ENCODE peak calls at places on chromosomes 1 and 21, in five cellular contexts. A is aorta, Q is transverse colon, D is HL-60, E is tibial nerve. N is an unnamed sample.

GRCh38 chr1:159854101-159854692 is 8.3 kb downstream of the VSIG8 start:
- DNase-seq in D (no peak), E (peak), Q (peak), A (peak), N (peak)

GRCh38 chr1:41323243-41323642 is 38.0 kb upstream of the FOXO6 start:
- DNase-seq in Q (no peak), D (no peak), E (no peak), A (no peak), N (no peak)

GRCh38 chr1:66725885-66726665 is 26.2 kb upstream of the DYNLT5 start:
- DNase-seq in Q (peak), E (peak), D (peak), A (peak), N (peak)

GRCh38 chr1:65083263-65083896 is 64.6 kb upstream of the AK4 start:
- DNase-seq in E (no peak), D (no peak), A (no peak), Q (no peak), N (no peak)

GRCh38 chr21:44887126-44887806 is 13.8 kb upstream of the PTTG1IP start:
- DNase-seq in A (peak), D (no peak), Q (no peak), E (no peak), N (no peak)

GRCh38 chr1:64323054-64323453 is 119.6 kb downstream of the UBE2U start:
- DNase-seq in A (no peak), Q (no peak), E (no peak), D (no peak), N (no peak)

GRCh38 chr1:156622581-156623297 is 3.5 kb downstream of the HAPLN2 start:
- DNase-seq in Q (no peak), A (no peak), D (no peak), E (no peak), N (no peak)

GRCh38 chr1:173867141-173867752 is 542 bp downstream of the GAS5 start:
- DNase-seq in D (no peak), Q (no peak), E (no peak), A (peak), N (no peak)

GRCh38 chr1:154962238-154962678 is 676 bp upstream of the PYGO2 start:
- DNase-seq in Q (peak), E (no peak), D (no peak), A (peak), N (no peak)

GRCh38 chr1:46186076-46186475 is 9.8 kb upstream of the P3R3URF start:
- DNase-seq in E (no peak), A (no peak), D (no peak), Q (no peak), N (no peak)

GRCh38 chr1:64093941-64094340 is 109.5 kb upstream of the UBE2U start:
- DNase-seq in A (no peak), E (no peak), D (no peak), Q (no peak), N (no peak)

GRCh38 chr21:38263493-38263892 is 6.7 kb downstream of the KCNJ15 start:
- DNase-seq in Q (no peak), A (peak), D (no peak), E (no peak), N (no peak)
- H3K4me3 ChIP-seq in Q (no peak), A (no peak), D (no peak), E (no peak), N (no peak)

DNA sequence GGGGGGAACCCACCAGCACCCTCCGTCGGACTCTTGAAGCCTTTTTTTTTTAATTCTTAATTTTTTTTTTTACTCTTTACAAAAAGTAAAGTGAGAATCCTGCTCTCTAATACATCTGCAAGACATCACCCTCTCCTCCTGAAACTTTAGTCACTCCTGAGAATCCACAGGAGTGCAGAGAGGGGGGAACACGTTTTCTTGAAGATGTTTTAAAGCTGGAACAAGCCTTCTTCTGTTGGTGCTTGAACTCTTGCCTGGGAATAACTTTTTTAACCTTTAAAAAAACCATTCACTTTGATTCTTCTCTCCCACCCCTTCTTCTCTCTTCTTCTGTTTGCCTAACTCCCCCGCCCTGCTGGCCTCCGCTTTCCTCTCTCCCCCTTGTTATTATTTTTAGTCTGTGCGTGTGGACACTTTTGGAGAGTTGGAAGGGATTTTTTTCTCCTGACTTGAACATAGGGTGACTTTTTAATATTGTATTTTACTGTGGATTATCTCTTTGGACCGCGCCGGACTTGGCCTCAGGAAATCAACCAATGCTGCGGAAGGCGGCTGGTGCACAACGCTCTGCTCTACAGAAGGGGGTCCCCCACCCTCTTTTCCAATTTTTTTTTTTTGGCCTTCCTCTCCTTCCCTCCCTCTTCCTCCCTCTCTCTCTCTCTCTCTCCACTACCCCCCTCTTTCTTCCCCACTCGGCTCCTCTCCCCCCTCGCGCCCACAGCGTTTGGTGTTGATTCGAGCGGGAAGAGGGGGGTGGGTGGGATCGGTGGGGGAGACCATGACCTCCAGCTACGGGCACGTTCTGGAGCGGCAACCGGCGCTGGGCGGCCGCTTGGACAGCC is at the start of gene PRRX1:
- DNase-seq in A (no peak), D (no peak), Q (no peak), E (no peak), N (no peak)
- H3K4me3 ChIP-seq in A (peak), D (no peak), Q (peak), E (peak), N (peak)

GRCh38 chr1:179876289-179876715 is 1.3 kb downstream of the TOR1AIP2 start:
- DNase-seq in E (no peak), D (peak), Q (peak), A (no peak), N (no peak)

GRCh38 chr1:179872558-179872957 is 5.0 kb downstream of the TOR1AIP2 start:
- DNase-seq in E (no peak), A (no peak), Q (no peak), D (no peak), N (no peak)

GRCh38 chr1:179873366-179873978 is 4.1 kb downstream of the TOR1AIP2 start:
- DNase-seq in D (no peak), E (no peak), Q (no peak), A (no peak), N (no peak)

GRCh38 chr1:179877586-179878265 is at the start of gene TOR1AIP2:
- DNase-seq in Q (peak), E (peak), D (peak), A (peak), N (peak)

GRCh38 chr1:179875606-179876288 is 1.9 kb downstream of the TOR1AIP2 start:
- DNase-seq in Q (no peak), A (no peak), D (no peak), E (no peak), N (no peak)
- H3K4me3 ChIP-seq in Q (peak), A (no peak), D (peak), E (no peak), N (no peak)

DNA sequence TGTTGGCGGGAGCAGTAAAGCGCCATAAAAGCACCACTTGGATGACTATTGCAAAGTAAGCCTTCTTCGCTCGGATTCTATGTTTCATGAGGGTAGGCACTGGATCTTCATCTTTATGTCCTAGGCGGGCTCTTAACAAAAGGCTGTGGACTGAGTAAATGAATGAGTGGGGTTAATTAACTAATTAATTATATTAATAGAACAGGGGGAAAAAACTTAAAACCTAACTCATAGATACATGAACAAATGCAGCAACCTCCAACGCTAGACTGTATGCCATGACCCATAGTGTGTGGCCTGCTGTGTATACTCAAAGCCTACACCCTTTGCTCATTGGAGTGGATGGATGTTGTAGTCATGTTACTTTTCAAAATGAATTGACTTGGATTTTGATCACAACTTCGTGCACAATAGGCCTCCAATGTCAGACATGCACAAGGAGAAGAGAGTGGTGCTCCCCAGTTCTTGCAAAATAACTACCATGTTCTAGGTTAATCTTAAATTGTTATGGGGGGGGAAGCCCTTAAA is 417 bp upstream of the GFI1 start:
- DNase-seq in D (no peak), E (no peak), Q (no peak), A (no peak), N (no peak)
- H3K4me3 ChIP-seq in D (peak), E (no peak), Q (peak), A (no peak), N (no peak)

DNA sequence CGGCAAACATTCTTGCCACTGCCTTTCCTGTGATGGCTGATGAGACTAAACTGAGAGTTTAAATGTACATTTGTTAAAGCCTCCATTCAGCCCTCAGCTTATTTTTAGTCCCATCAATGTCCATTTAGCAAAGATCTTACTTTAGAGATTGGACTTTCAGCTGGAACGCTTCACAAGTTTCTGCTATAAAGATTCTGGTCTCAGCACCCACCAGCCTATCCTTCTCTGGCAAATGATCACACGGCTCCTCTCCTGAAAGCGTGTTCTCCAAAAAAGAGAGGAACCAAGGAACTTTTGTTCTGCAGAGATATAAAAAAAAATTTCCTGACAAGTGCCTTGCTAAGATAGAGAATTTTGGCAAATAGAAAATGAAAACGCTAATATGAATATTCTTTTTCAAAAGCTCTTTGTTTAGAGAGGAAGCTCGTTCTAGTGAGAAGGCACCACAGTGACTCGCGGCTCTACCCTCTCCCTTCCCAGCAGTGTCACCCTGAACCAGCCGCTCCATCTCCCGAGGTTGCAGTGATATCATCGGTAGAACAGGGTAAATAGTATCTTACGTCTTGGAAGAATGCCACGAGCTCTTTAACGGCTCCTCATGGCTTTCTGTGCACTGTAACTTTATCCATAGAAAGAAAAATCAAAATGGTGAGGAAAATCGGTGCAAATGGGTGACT is 200.2 kb downstream of the APP start:
- DNase-seq in D (no peak), E (no peak), A (no peak), Q (no peak), N (no peak)
- H3K4me3 ChIP-seq in D (no peak), E (no peak), A (no peak), Q (no peak), N (no peak)

GRCh38 chr1:1006305-1007159 is 6.6 kb upstream of the HES4 start:
- DNase-seq in Q (peak), E (no peak), A (no peak), D (no peak), N (peak)

GRCh38 chr1:1005774-1006304 is 5.9 kb upstream of the HES4 start:
- DNase-seq in Q (no peak), D (no peak), A (no peak), E (no peak), N (no peak)

GRCh38 chr1:1003618-1004419 is 3.9 kb upstream of the HES4 start:
- DNase-seq in D (no peak), Q (no peak), E (no peak), A (no peak), N (no peak)

GRCh38 chr1:1004780-1005697 is 5.1 kb upstream of the HES4 start:
- DNase-seq in E (no peak), A (no peak), Q (peak), D (no peak), N (no peak)

GRCh38 chr1:1004420-1004779 is 4.5 kb upstream of the HES4 start:
- DNase-seq in A (no peak), Q (no peak), D (no peak), E (no peak), N (no peak)
- H3K4me3 ChIP-seq in A (no peak), Q (no peak), D (no peak), E (no peak), N (no peak)

GRCh38 chr1:116376734-116377096 is 3.7 kb downstream of the ATP1A1 start:
- DNase-seq in A (no peak), Q (no peak), D (no peak), E (no peak), N (no peak)

GRCh38 chr1:116374340-116375164 is 1.5 kb downstream of the ATP1A1 start:
- DNase-seq in E (no peak), Q (peak), D (no peak), A (no peak), N (no peak)

GRCh38 chr1:116377564-116378529 is 4.8 kb downstream of the ATP1A1 start:
- DNase-seq in A (peak), Q (peak), E (peak), D (peak), N (peak)

GRCh38 chr1:116375165-116375883 is 2.3 kb downstream of the ATP1A1 start:
- DNase-seq in D (no peak), Q (no peak), A (no peak), E (no peak), N (no peak)

DNA sequence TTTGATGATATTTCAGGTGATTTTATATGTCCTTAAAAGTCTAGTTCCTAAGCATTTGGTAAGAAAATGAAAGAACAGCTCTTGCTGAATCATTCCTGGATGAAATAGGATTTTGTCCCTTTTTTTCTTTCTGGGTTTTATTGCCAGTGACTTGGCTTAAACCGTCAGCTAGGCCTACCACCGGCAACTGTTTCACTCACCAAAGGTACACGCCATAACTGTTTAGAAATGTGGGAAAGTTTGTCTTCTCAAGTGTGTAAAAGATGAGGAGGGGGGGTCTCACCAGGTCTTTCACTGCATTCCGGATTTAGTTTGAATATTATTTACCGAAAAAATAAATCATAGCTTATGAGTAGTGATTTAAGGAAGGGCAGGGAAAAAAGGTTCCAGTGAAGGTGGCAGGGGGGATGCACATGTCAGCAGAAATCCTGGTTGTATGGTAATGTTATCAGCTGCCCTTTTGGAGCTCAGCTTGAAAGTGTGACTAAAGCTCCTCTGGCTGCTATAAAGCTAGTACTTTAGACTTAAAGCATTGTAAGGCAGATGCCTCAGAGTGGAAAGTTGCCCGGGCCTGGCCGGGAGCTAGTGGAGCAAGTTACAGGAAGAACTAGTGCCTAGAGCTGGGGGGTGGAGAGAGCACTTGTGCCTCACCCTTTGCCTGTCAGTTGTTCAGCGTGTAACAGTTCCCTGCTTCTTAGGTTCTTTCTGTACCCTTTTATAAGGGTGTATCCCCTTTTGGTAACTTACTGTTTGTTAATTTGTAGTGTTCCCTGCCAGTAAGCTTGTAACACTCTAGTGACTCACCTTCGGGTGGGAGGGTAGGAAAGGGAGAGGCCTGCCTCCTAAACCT is 3.1 kb downstream of the ATP1A1 start:
- DNase-seq in A (peak), D (no peak), E (peak), Q (peak), N (peak)
- H3K4me3 ChIP-seq in A (peak), D (no peak), E (peak), Q (peak), N (peak)

DNA sequence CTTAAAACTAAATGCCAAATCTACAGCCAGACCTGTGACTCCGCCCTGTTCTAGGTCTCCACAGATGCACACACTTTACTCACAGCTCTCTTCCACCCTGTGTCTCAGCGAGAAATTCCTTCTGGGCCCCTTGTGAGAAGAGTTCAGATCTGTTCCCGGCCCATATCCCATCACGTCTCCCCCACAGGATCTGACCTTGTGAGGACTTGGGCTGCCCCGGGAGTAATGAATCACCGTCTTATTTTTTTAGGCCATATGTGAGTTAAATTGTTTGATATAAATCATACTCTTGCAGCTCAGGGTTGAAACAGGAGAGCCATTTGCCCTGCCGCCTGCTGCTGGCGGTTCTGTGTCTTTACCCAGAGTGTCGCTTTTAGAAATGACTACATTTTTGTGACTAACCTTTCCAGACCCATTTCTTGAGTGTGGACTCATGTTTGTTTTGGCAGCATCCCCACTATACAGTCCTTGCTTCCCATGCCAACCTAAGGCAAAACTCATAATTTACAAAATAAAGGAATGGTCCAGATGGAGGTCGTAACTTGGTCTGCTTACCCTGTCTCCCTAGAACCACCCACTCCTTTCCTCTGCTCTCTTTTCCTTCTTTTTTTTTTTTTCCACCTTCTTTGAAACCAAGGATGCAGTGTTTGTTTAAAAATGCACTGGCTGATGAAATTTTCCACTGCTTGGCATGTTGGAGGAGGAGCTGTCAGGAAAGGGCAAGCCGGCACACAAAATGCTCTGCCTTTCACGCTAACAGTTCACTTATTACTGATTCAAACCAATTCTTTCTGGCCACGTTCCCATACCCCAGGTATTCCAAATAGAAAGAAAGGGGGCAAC is 98.0 kb upstream of the C1orf105 start:
- DNase-seq in A (peak), E (no peak), D (no peak), Q (no peak), N (peak)
- H3K4me3 ChIP-seq in A (no peak), E (no peak), D (no peak), Q (no peak), N (no peak)